ENCODE peak calls at places on chromosome 16, in six cellular contexts. One of them, this sample, is unnamed.

GRCh38 chr16:69073181-69073669 is 32.2 kb upstream of the HAS3 start:
- DNase-seq in psoas muscle: no peak
- DNase-seq in HCT116: peak
- DNase-seq in colonic mucosa: no peak
- DNase-seq in lower leg skin: no peak
- DNase-seq in GM12865: no peak
- DNase-seq in this sample: peak

GRCh38 chr16:86680661-86681439 is 102.5 kb downstream of the FOXL1 start:
- DNase-seq in colonic mucosa: no peak
- DNase-seq in HCT116: no peak
- DNase-seq in lower leg skin: no peak
- DNase-seq in psoas muscle: no peak
- DNase-seq in GM12865: no peak
- DNase-seq in this sample: no peak

GRCh38 chr16:89290887-89291286 is 73.4 kb downstream of the ZNF778 start:
- DNase-seq in HCT116: no peak
- DNase-seq in GM12865: no peak
- DNase-seq in psoas muscle: peak
- DNase-seq in lower leg skin: no peak
- DNase-seq in colonic mucosa: no peak
- DNase-seq in this sample: no peak

GRCh38 chr16:1298406-1298805 is 11.0 kb upstream of the UBE2I start:
- DNase-seq in psoas muscle: no peak
- DNase-seq in HCT116: no peak
- DNase-seq in colonic mucosa: no peak
- DNase-seq in lower leg skin: no peak
- DNase-seq in GM12865: no peak
- DNase-seq in this sample: no peak

GRCh38 chr16:49437344-49437743 is 63.7 kb downstream of the C16orf78 start:
- DNase-seq in colonic mucosa: no peak
- DNase-seq in psoas muscle: no peak
- DNase-seq in GM12865: no peak
- DNase-seq in lower leg skin: no peak
- DNase-seq in HCT116: no peak
- DNase-seq in this sample: no peak

GRCh38 chr16:69672998-69673713 is 53.2 kb downstream of the NQO1 start:
- DNase-seq in colonic mucosa: no peak
- DNase-seq in lower leg skin: no peak
- DNase-seq in psoas muscle: no peak
- DNase-seq in GM12865: no peak
- DNase-seq in HCT116: no peak
- DNase-seq in this sample: no peak

GRCh38 chr16:19542138-19542821 is 13.2 kb upstream of the VPS35L start:
- DNase-seq in GM12865: no peak
- DNase-seq in psoas muscle: no peak
- DNase-seq in HCT116: no peak
- DNase-seq in colonic mucosa: peak
- DNase-seq in lower leg skin: no peak
- DNase-seq in this sample: no peak

GRCh38 chr16:87324411-87325275 is 7.5 kb upstream of the C16orf95 start:
- DNase-seq in colonic mucosa: no peak
- DNase-seq in lower leg skin: no peak
- DNase-seq in GM12865: peak
- DNase-seq in HCT116: no peak
- DNase-seq in psoas muscle: peak
- DNase-seq in this sample: no peak

GRCh38 chr16:79283578-79283977 is 317.0 kb downstream of the MAF start:
- DNase-seq in GM12865: peak
- DNase-seq in HCT116: no peak
- DNase-seq in psoas muscle: no peak
- DNase-seq in lower leg skin: no peak
- DNase-seq in colonic mucosa: no peak
- DNase-seq in this sample: no peak

GRCh38 chr16:50665128-50665878 is 15.8 kb downstream of the SNX20 start:
- DNase-seq in lower leg skin: peak
- DNase-seq in psoas muscle: peak
- DNase-seq in GM12865: peak
- DNase-seq in HCT116: peak
- DNase-seq in colonic mucosa: peak
- DNase-seq in this sample: peak

GRCh38 chr16:56970934-56971767 is 9.4 kb downstream of the CETP start:
- DNase-seq in GM12865: peak
- DNase-seq in lower leg skin: no peak
- DNase-seq in psoas muscle: peak
- DNase-seq in HCT116: no peak
- DNase-seq in colonic mucosa: no peak
- DNase-seq in this sample: no peak

GRCh38 chr16:28181557-28181914 is 30.2 kb downstream of the XPO6 start:
- DNase-seq in GM12865: peak
- DNase-seq in psoas muscle: no peak
- DNase-seq in HCT116: peak
- DNase-seq in colonic mucosa: peak
- DNase-seq in lower leg skin: peak
- DNase-seq in this sample: peak

GRCh38 chr16:11582157-11582814 is 4.4 kb downstream of the LITAF start:
- DNase-seq in psoas muscle: no peak
- DNase-seq in HCT116: no peak
- DNase-seq in colonic mucosa: no peak
- DNase-seq in GM12865: peak
- DNase-seq in lower leg skin: no peak
- DNase-seq in this sample: no peak

GRCh38 chr16:67943256-67943618 is 683 bp downstream of the LCAT start:
- DNase-seq in GM12865: no peak
- DNase-seq in HCT116: no peak
- DNase-seq in colonic mucosa: no peak
- DNase-seq in psoas muscle: no peak
- DNase-seq in lower leg skin: no peak
- DNase-seq in this sample: no peak

GRCh38 chr16:11556214-11556819 is 30.4 kb downstream of the LITAF start:
- DNase-seq in psoas muscle: peak
- DNase-seq in lower leg skin: no peak
- DNase-seq in colonic mucosa: no peak
- DNase-seq in GM12865: no peak
- DNase-seq in HCT116: no peak
- DNase-seq in this sample: no peak

GRCh38 chr16:89561195-89562026 is 929 bp downstream of the RPL13 start:
- DNase-seq in GM12865: peak
- DNase-seq in psoas muscle: no peak
- DNase-seq in lower leg skin: no peak
- DNase-seq in colonic mucosa: no peak
- DNase-seq in HCT116: no peak
- DNase-seq in this sample: no peak

GRCh38 chr16:23282508-23282907 is 19.6 kb upstream of the SCNN1B start:
- DNase-seq in colonic mucosa: no peak
- DNase-seq in lower leg skin: peak
- DNase-seq in HCT116: no peak
- DNase-seq in psoas muscle: no peak
- DNase-seq in GM12865: no peak
- DNase-seq in this sample: no peak

GRCh38 chr16:81533175-81533507 is 88.5 kb downstream of the CMIP start:
- DNase-seq in lower leg skin: no peak
- DNase-seq in HCT116: no peak
- DNase-seq in psoas muscle: no peak
- DNase-seq in GM12865: no peak
- DNase-seq in colonic mucosa: no peak
- DNase-seq in this sample: no peak

GRCh38 chr16:66508261-66508913 is 41.5 kb downstream of the TK2 start:
- DNase-seq in psoas muscle: no peak
- DNase-seq in HCT116: no peak
- DNase-seq in colonic mucosa: no peak
- DNase-seq in lower leg skin: no peak
- DNase-seq in GM12865: peak
- DNase-seq in this sample: peak

GRCh38 chr16:66028505-66029216 is 337.8 kb upstream of the CDH5 start:
- DNase-seq in HCT116: no peak
- DNase-seq in psoas muscle: no peak
- DNase-seq in colonic mucosa: no peak
- DNase-seq in GM12865: no peak
- DNase-seq in lower leg skin: peak
- DNase-seq in this sample: no peak

GRCh38 chr16:85278851-85279250 is 166.6 kb upstream of the CIBAR2 start:
- DNase-seq in colonic mucosa: no peak
- DNase-seq in HCT116: no peak
- DNase-seq in GM12865: no peak
- DNase-seq in psoas muscle: no peak
- DNase-seq in lower leg skin: no peak
- DNase-seq in this sample: no peak

GRCh38 chr16:4802659-4803287 is 340 bp upstream of the ROGDI start:
- DNase-seq in lower leg skin: peak
- DNase-seq in colonic mucosa: peak
- DNase-seq in GM12865: peak
- DNase-seq in HCT116: peak
- DNase-seq in psoas muscle: peak
- DNase-seq in this sample: peak

GRCh38 chr16:59044616-59045015 is 310.5 kb upstream of the GOT2 start:
- DNase-seq in lower leg skin: no peak
- DNase-seq in colonic mucosa: no peak
- DNase-seq in psoas muscle: no peak
- DNase-seq in GM12865: no peak
- DNase-seq in HCT116: no peak
- DNase-seq in this sample: no peak

GRCh38 chr16:67928561-67929364 is 2.9 kb downstream of the CTRL start:
- DNase-seq in HCT116: peak
- DNase-seq in lower leg skin: no peak
- DNase-seq in GM12865: peak
- DNase-seq in colonic mucosa: peak
- DNase-seq in psoas muscle: peak
- DNase-seq in this sample: no peak

DNA sequence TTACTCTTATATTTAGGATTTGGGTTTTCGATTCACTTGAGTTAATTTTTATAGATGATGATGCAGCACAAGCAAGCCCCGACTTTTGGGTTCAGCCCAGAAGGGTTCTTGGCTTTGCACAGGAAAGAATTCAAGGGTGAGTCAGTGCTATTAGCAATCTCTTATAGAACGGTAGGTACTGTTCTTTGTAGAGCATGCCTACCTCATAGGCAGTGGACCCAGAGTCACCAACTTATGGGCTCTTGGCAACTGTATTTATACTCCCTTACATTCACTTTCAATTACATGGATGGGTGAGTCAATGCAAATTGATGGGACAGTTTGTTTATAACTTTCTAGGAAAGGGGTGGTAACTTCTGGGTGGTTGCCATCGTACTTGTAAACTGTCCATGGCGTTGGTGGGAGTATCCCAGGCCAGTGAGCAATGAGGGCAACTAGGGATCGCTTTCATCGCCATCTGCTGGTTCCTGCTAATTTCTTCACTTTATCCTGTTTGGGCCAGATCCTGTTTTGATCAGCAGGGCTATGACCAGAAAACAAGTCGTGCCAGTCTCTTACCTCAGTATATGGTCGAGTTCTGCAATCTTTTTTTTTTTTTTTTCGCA is 362.6 kb downstream of the CNTNAP4 start:
- DNase-seq in lower leg skin: no peak
- DNase-seq in GM12865: peak
- DNase-seq in psoas muscle: no peak
- DNase-seq in HCT116: no peak
- DNase-seq in colonic mucosa: peak
- DNase-seq in this sample: no peak
- TF ChIP-seq CTCF in lower leg skin: no peak
- TF ChIP-seq CTCF in GM12865: peak
- TF ChIP-seq CTCF in psoas muscle: no peak
- TF ChIP-seq CTCF in HCT116: no peak
- TF ChIP-seq CTCF in colonic mucosa: no peak
- TF ChIP-seq CTCF in this sample: peak

DNA sequence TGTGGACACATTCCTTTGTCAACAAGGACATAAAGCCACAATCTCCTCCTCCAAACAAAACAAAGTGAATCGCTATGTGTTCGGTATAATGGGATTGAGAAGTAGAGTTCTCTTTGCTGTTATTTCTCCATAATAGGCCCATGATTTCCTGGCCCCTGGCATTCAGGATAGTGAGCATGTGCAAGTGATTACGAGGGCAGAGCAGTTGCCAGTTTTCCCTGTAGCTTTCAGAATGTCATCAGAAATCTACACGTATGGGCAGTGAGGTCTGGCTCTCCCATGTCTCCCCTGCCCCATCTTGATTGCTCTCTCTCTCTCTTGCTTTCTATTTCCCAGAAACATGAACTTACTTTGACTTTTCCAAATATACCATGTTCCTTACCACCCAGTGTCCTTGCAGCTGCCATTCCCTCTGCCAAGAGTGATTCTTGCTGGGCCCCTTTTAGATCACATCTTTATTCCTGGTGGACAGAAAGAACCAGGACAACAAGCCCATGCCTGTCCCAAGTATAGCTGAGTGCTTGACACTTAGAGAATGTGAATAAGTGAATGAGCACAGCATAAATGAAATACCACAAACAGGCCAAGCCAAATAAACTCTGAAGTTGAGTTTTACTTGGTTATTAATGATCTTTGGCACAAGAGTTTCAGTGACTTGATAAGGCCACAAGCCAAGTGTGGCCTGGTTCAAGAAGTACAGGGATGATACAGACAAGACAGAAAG is 273.1 kb downstream of the CDH13 start:
- DNase-seq in colonic mucosa: no peak
- DNase-seq in psoas muscle: no peak
- DNase-seq in lower leg skin: no peak
- DNase-seq in GM12865: no peak
- DNase-seq in HCT116: no peak
- DNase-seq in this sample: no peak
- H3K4me3 ChIP-seq in colonic mucosa: no peak
- H3K4me3 ChIP-seq in psoas muscle: no peak
- H3K4me3 ChIP-seq in lower leg skin: no peak
- H3K4me3 ChIP-seq in GM12865: no peak
- H3K4me3 ChIP-seq in HCT116: no peak
- H3K4me3 ChIP-seq in this sample: no peak

DNA sequence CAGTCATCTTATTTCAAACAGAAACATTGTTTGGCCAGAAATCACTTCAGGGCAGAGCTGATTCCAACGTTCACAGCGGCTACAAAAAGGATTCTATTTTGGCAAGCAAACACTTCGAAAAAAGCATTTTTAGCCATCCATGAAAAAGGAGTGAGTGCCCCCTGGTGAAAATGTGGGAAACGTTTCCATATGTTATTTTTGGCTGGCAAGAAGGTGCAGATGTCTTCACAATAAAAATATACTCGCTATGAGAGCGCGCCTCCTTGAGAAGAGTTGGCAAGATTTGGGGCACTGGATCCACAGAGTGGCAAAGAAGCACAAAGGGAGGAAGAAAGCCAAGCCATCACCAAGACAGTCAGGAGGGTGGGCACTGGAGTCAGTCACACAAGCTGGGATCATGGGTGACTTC is 191.1 kb downstream of the CHD9NB start:
- DNase-seq in GM12865: no peak
- DNase-seq in psoas muscle: no peak
- DNase-seq in colonic mucosa: peak
- DNase-seq in HCT116: peak
- DNase-seq in lower leg skin: no peak
- DNase-seq in this sample: no peak
- TF ChIP-seq CTCF in GM12865: no peak
- TF ChIP-seq CTCF in psoas muscle: no peak
- TF ChIP-seq CTCF in colonic mucosa: peak
- TF ChIP-seq CTCF in HCT116: peak
- TF ChIP-seq CTCF in lower leg skin: no peak
- TF ChIP-seq CTCF in this sample: peak

DNA sequence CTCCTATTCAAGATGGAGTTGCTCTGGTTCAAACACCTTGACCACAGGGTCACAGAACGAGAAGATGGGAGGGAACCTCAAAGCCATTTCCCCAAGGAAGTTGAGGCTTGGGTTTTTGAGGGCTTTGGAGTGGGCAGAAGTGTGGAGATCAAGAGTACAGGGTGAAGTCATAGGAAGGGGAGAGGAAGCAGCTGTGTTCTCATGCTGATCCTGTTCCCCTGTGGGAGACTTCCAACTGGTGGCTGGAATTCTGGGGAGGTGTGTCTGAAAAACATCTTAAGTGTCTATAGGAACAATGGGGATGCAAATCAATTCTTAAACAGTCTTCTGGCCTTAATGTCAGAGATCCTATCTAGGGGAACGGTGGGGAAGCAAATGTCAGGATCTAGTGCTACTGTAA is 38.8 kb upstream of the HSBP1 start:
- DNase-seq in GM12865: no peak
- DNase-seq in HCT116: no peak
- DNase-seq in colonic mucosa: no peak
- DNase-seq in psoas muscle: no peak
- DNase-seq in lower leg skin: no peak
- DNase-seq in this sample: no peak
- H3K4me3 ChIP-seq in GM12865: no peak
- H3K4me3 ChIP-seq in HCT116: no peak
- H3K4me3 ChIP-seq in colonic mucosa: no peak
- H3K4me3 ChIP-seq in psoas muscle: no peak
- H3K4me3 ChIP-seq in lower leg skin: no peak
- H3K4me3 ChIP-seq in this sample: no peak